ENCODE peak calls at places on chromosomes 3 and 15, in seven cellular contexts. P, J, L, G, R, S and Z are unnamed samples.

GRCh38 chr3:123525433-123525832 is 59.4 kb downstream of the HACD2 start:
- DNase-seq in P (no peak), J (no peak), L (no peak), G (no peak), R (no peak), S (no peak), Z (no peak)

GRCh38 chr3:85576091-85576690 is 617.4 kb downstream of the CADM2 start:
- DNase-seq in P (peak), J (peak), L (no peak), G (peak), R (peak), S (peak), Z (peak)

GRCh38 chr15:53830707-53831386 is 71.4 kb upstream of the WDR72 start:
- DNase-seq in P (no peak), J (no peak), L (no peak), G (no peak), R (peak), S (no peak), Z (peak)

GRCh38 chr15:49688135-49688790 is 67.4 kb downstream of the DTWD1 start:
- DNase-seq in P (no peak), J (no peak), L (no peak), G (no peak), R (no peak), S (no peak), Z (no peak)

GRCh38 chr3:134311265-134311664 is 60.6 kb upstream of the RYK start:
- DNase-seq in P (no peak), J (peak), L (no peak), G (no peak), R (no peak), S (no peak), Z (no peak)

GRCh38 chr3:125573216-125573615 is 22.1 kb downstream of the OSBPL11 start:
- DNase-seq in P (no peak), J (no peak), L (no peak), G (no peak), R (no peak), S (no peak), Z (no peak)

GRCh38 chr3:53036063-53036619 is 9.7 kb downstream of the SFMBT1 start:
- DNase-seq in P (no peak), J (no peak), L (no peak), G (no peak), R (no peak), S (no peak), Z (no peak)

GRCh38 chr3:157131861-157132260 is 28.1 kb downstream of the CCNL1 start:
- DNase-seq in P (no peak), J (no peak), L (no peak), G (no peak), R (no peak), S (no peak), Z (no peak)

GRCh38 chr3:100209169-100209568 is 51.6 kb upstream of the TBC1D23 start:
- DNase-seq in P (no peak), J (no peak), L (no peak), G (no peak), R (no peak), S (no peak), Z (no peak)

GRCh38 chr3:144053121-144053520 is 81.5 kb downstream of the DIPK2A start:
- DNase-seq in P (no peak), J (peak), L (peak), G (no peak), R (no peak), S (no peak), Z (no peak)

GRCh38 chr15:90588427-90588826 is 58.7 kb downstream of the CRTC3 start:
- DNase-seq in P (no peak), J (no peak), L (no peak), G (no peak), R (no peak), S (no peak), Z (no peak)

GRCh38 chr3:176566757-176567156 is 630.5 kb downstream of the TBL1XR1 start:
- DNase-seq in P (no peak), J (no peak), L (no peak), G (no peak), R (no peak), S (no peak), Z (no peak)

GRCh38 chr3:9233101-9233500 is 16.3 kb downstream of the SRGAP3 start:
- DNase-seq in P (no peak), J (no peak), L (no peak), G (no peak), R (no peak), S (no peak), Z (no peak)

GRCh38 chr3:125132815-125133214 is 77.0 kb upstream of the HEG1 start:
- DNase-seq in P (no peak), J (no peak), L (no peak), G (peak), R (no peak), S (no peak), Z (no peak)

DNA sequence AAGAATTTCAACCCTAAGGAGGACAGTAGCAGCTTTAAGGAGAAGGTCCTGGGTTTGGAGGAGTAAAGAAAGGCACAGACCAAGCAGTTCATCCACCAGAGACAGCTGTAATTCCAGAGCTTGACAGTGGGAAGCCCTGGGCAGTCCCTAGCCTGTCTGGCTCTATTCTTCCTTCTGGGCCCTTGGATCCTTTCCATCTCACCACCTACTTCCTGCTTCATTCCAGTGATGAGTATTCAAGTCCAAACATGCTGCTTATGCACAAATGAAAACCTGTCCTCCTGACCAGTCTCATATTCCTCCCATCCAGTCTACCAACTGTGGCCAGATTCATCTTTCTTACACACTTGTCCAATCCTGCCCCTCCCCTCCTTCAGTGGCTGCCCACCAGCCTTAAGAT is 171.4 kb downstream of the CNTN3 start:
- DNase-seq in P (no peak), J (no peak), L (no peak), G (no peak), R (no peak), S (no peak), Z (no peak)
- TF ChIP-seq CTCF in P (no peak), J (no peak), L (no peak), G (no peak), R (no peak), S (no peak), Z (no peak)

GRCh38 chr15:92071030-92071644 is 217.6 kb downstream of the SLCO3A1 start:
- DNase-seq in P (no peak), J (no peak), L (no peak), G (no peak), R (no peak), S (no peak), Z (no peak)

GRCh38 chr15:92073044-92073785 is 219.7 kb downstream of the SLCO3A1 start:
- DNase-seq in P (no peak), J (no peak), L (no peak), G (no peak), R (no peak), S (no peak), Z (no peak)

GRCh38 chr15:92068121-92068520 is 214.6 kb downstream of the SLCO3A1 start:
- DNase-seq in P (no peak), J (no peak), L (no peak), G (no peak), R (no peak), S (no peak), Z (no peak)

GRCh38 chr15:92074161-92074560 is 220.7 kb downstream of the SLCO3A1 start:
- DNase-seq in P (no peak), J (no peak), L (no peak), G (no peak), R (no peak), S (no peak), Z (no peak)

GRCh38 chr15:92069308-92070244 is 216.1 kb downstream of the SLCO3A1 start:
- DNase-seq in P (peak), J (peak), L (peak), G (no peak), R (no peak), S (no peak), Z (no peak)
- TF ChIP-seq CTCF in P (no peak), J (no peak), L (no peak), G (no peak), R (no peak), S (no peak), Z (no peak)

DNA sequence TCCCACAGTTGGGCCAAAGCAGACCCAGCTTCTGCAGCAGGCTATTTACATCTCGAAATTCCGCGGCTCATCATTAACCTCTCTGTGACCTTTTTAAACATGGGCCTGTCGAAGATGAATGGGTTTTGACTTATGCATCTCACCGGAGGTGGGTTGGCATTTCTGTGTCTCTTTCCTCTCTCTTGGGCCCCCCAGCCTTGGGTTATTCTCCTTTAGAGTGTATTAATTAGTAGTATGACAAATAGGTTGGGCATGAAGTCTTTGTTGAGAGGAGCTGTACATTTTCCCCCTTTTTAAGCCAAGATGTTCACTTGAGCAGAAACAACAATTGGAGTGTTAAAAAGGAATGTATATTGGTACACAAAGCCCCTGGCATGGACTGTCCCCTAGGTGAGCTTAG is 9.8 kb downstream of the SMAD6 start:
- DNase-seq in P (no peak), J (no peak), L (no peak), G (no peak), R (no peak), S (no peak), Z (no peak)
- TF ChIP-seq CTCF in P (no peak), J (no peak), L (no peak), G (no peak), R (no peak), S (no peak), Z (no peak)

GRCh38 chr15:91947370-91947769 is 93.9 kb downstream of the SLCO3A1 start:
- DNase-seq in P (no peak), J (no peak), L (no peak), G (no peak), R (no peak), S (no peak), Z (no peak)

GRCh38 chr15:91948001-91948608 is 94.6 kb downstream of the SLCO3A1 start:
- DNase-seq in P (no peak), J (peak), L (no peak), G (no peak), R (peak), S (peak), Z (no peak)

GRCh38 chr15:91946075-91946474 is 92.6 kb downstream of the SLCO3A1 start:
- DNase-seq in P (no peak), J (no peak), L (no peak), G (no peak), R (no peak), S (no peak), Z (no peak)

GRCh38 chr15:91945385-91945784 is 91.9 kb downstream of the SLCO3A1 start:
- DNase-seq in P (no peak), J (no peak), L (no peak), G (no peak), R (no peak), S (no peak), Z (no peak)

DNA sequence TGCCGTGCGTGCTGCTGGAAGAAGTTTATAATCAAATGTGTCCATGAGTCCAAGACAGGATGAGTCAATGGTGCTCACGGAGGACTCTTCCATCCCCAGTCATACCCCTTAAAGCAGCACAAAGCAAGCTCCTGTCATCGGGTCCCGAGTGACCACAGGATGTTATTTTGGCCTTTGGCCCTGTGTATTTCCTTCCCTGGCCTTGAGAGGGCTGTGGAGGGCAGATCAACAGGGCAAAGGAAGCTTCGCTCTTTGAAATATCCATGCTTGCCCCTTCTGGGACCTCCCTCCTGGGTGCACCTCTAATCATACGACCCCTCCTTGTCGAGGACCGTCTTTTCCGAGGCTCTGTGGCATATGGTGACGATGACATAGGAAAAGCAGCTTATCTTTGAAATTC is 93.4 kb downstream of the SLCO3A1 start:
- DNase-seq in P (no peak), J (no peak), L (no peak), G (no peak), R (no peak), S (peak), Z (no peak)
- TF ChIP-seq CTCF in P (peak), J (no peak), L (no peak), G (no peak), R (no peak), S (peak), Z (peak)

GRCh38 chr3:102237838-102238237 is 197.0 kb upstream of the ZPLD1 start:
- DNase-seq in P (no peak), J (no peak), L (no peak), G (no peak), R (no peak), S (no peak), Z (no peak)

GRCh38 chr3:102237181-102237580 is 197.6 kb upstream of the ZPLD1 start:
- DNase-seq in P (no peak), J (no peak), L (no peak), G (no peak), R (no peak), S (no peak), Z (no peak)

GRCh38 chr3:102233881-102234280 is 200.9 kb upstream of the ZPLD1 start:
- DNase-seq in P (no peak), J (no peak), L (no peak), G (peak), R (no peak), S (no peak), Z (peak)

GRCh38 chr3:102238362-102238761 is 196.5 kb upstream of the ZPLD1 start:
- DNase-seq in P (no peak), J (no peak), L (no peak), G (no peak), R (no peak), S (no peak), Z (no peak)

DNA sequence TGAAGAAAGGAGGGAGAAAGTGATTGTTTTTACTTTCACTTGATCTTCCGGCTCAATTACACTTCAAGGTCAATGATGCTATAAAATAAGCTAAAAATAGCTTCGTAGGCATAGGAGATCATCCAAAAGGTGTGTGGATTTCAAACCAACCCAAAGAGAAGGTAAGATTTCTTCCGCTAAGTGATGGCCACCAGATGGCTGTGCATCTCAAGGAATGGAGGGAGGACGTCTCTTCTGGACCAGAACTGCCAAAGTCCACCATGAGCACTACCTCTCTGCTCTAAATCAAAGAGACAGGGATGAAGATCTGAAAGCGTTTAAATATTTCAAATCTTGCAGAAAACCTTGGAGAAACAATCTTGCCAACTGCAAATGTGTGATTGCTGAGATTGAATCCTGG is 199.1 kb upstream of the ZPLD1 start:
- DNase-seq in P (no peak), J (peak), L (no peak), G (peak), R (no peak), S (peak), Z (no peak)
- TF ChIP-seq CTCF in P (no peak), J (peak), L (peak), G (peak), R (peak), S (peak), Z (peak)

GRCh38 chr15:60299452-60300047 is 98.2 kb downstream of the ANXA2 start:
- DNase-seq in P (no peak), J (peak), L (no peak), G (no peak), R (peak), S (peak), Z (no peak)
- TF ChIP-seq CTCF in P (no peak), J (peak), L (peak), G (no peak), R (peak), S (peak), Z (no peak)

GRCh38 chr3:173027429-173027828 is 113.6 kb downstream of the SPATA16 start:
- DNase-seq in P (no peak), J (no peak), L (no peak), G (no peak), R (no peak), S (no peak), Z (no peak)

GRCh38 chr3:173028351-173028750 is 112.7 kb downstream of the SPATA16 start:
- DNase-seq in P (no peak), J (no peak), L (no peak), G (no peak), R (no peak), S (no peak), Z (no peak)

GRCh38 chr3:173021547-173022185 is 119.4 kb downstream of the SPATA16 start:
- DNase-seq in P (no peak), J (no peak), L (no peak), G (no peak), R (no peak), S (no peak), Z (no peak)

DNA sequence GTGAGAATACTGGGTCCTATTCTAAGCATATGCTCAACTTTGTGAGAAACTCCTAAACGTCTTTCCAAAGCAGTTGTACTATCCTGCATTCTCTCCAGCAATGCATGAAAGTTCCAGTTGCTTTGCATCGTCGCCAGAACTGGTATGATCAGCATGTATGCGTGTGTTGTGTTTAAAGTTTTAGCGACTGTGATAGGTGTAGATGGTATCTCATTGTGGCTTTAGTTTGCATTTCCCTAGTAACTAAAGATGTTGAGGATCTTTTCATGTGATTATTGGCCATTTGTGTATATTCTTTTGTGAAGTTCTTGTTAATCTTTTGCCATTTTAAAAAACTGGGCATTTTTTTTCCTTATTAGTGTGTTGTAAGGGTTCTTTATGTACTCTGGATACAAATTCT is 115.1 kb downstream of the SPATA16 start:
- DNase-seq in P (no peak), J (no peak), L (no peak), G (no peak), R (no peak), S (no peak), Z (no peak)
- TF ChIP-seq CTCF in P (no peak), J (no peak), L (no peak), G (no peak), R (no peak), S (no peak), Z (no peak)

DNA sequence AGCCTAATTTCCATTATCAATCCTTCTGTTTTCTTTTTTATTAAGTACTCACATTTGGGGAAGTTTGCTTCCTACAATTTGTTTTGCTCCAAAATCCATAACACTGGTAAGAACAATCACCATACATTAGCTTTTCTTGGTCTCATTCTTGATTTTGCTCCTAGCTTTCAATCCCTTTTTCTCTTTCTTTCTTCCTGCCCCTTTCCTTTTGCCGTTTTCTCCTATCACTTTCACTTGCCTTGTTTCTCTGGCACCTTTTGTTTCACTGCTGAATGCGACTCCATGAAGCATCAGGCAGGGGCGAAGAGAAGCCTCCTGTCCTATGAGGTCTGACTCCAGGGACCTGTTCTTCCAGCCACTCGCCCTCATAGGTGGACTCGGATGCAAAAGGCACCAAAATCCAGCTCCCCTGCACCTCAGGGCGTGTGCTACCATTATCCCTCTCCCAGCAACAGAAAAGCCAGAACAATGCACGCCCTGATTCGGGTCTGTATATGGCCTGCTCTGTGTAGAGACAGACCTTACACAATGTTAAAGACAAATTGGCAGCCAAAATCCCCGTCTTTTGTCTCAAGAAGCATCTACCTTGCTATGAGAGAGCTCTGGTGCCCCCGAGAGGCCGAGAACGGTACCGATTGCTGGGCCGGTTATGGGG is 462.0 kb upstream of the PPP2R3A start:
- DNase-seq in P (peak), J (peak), L (peak), G (peak), R (peak), S (peak), Z (peak)
- TF ChIP-seq CTCF in P (peak), J (peak), L (peak), G (peak), R (peak), S (peak), Z (peak)

GRCh38 chr15:65066001-65066634 is 1.7 kb downstream of the RASL12 start:
- DNase-seq in P (no peak), J (no peak), L (no peak), G (no peak), R (no peak), S (peak), Z (no peak)
- TF ChIP-seq CTCF in P (no peak), J (no peak), L (no peak), G (no peak), R (no peak), S (no peak), Z (no peak)

GRCh38 chr3:21170964-21171363 is 580.0 kb downstream of the ZNF385D start:
- DNase-seq in P (no peak), J (no peak), L (no peak), G (peak), R (no peak), S (peak), Z (peak)
- TF ChIP-seq CTCF in P (peak), J (peak), L (peak), G (peak), R (peak), S (peak), Z (peak)